ENCODE peak calls at places on chromosomes 2 and 18, in four cellular contexts. M is K562, S is PC-9, I is hepatocyte. Z is an unnamed sample.
A peak's percentile ranks its signal among the peaks of the same experiment; 100 is the strongest.

GRCh38 chr18:63346031-63346430 is 21.0 kb downstream of the KDSR start:
- DNase-seq in M (no peak), S (no peak), I (peak; percentile 19), Z (peak; percentile 64)

GRCh38 chr2:196677404-196677803 is 37.9 kb downstream of the CCDC150 start:
- DNase-seq in M (no peak), S (no peak), I (peak; percentile 59), Z (peak; percentile 49)

GRCh38 chr2:164897521-164898260 is 56.1 kb upstream of the COBLL1 start:
- DNase-seq in M (no peak), S (no peak), I (no peak), Z (no peak)

GRCh38 chr2:127097471-127097765 is 9.5 kb downstream of the BIN1 start:
- DNase-seq in M (no peak), S (no peak), I (no peak), Z (no peak)

GRCh38 chr2:164644036-164644700 is 22.9 kb upstream of the GRB14 start:
- DNase-seq in M (no peak), S (no peak), I (no peak), Z (no peak)

GRCh38 chr18:56910237-56910636 is 236.7 kb upstream of the BOD1L2 start:
- DNase-seq in M (no peak), S (no peak), I (no peak), Z (no peak)

GRCh38 chr18:23377669-23378469 is 75.2 kb upstream of the RIOK3 start:
- DNase-seq in M (peak; percentile 25), S (no peak), I (peak; percentile 75), Z (peak; percentile 92)

GRCh38 chr2:71544919-71545571 is 91.7 kb downstream of the DYSF start:
- DNase-seq in M (no peak), S (no peak), I (no peak), Z (no peak)

GRCh38 chr2:188146888-188147287 is 144.8 kb upstream of the GULP1 start:
- DNase-seq in M (no peak), S (no peak), I (no peak), Z (no peak)

GRCh38 chr2:36031476-36031875 is 324.1 kb upstream of the CRIM1 start:
- DNase-seq in M (no peak), S (no peak), I (no peak), Z (no peak)

GRCh38 chr2:238107525-238108422 is 7.6 kb downstream of the ESPNL start:
- DNase-seq in M (peak; percentile 30), S (peak; percentile 42), I (peak; percentile 7), Z (no peak)

GRCh38 chr18:2111456-2111855 is 459.8 kb downstream of the METTL4 start:
- DNase-seq in M (no peak), S (peak; percentile 35), I (no peak), Z (peak; percentile 20)

GRCh38 chr2:238243496-238244076 is 3.7 kb upstream of the HES6 start:
- DNase-seq in M (no peak), S (no peak), I (no peak), Z (no peak)

GRCh38 chr2:193527146-193527545 is 1332.4 kb upstream of the TMEFF2 start:
- DNase-seq in M (no peak), S (no peak), I (no peak), Z (no peak)

GRCh38 chr2:168145011-168145410 is 102.4 kb downstream of the STK39 start:
- DNase-seq in M (no peak), S (no peak), I (no peak), Z (no peak)

GRCh38 chr18:79485788-79486355 is 90.1 kb downstream of the NFATC1 start:
- DNase-seq in M (no peak), S (no peak), I (peak; percentile 55), Z (peak; percentile 95)

DNA sequence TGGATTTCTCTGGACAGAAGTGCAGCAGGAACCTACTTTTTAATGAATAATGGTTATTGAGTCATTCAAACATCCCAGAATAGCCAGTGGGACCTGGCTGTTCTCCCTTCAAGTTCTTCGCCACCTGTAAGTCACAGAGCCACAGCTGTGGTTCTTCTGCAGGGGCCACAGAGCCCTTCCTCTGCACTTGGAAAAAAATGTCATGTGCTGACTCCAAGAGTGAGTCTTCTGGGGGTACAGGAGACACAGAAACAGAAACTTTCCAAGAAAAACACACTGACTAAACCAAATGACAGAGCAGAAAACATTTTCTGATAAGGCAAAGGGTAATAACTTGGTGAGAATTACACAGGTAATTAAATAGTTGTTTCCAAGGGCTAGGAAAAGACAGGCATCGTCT is 68.7 kb upstream of the FN1 start:
- DNase-seq in M (peak; percentile 47), S (no peak), I (no peak), Z (peak; percentile 38)
- H3K4me2 ChIP-seq in M (peak overlapping the region; percentile 30), S (no peak overlapping the region), I (peak overlapping the region; percentile 51), Z (peak overlapping the region; percentile 68)

GRCh38 chr2:151810506-151810905 is 17.7 kb downstream of the ARL5A start:
- DNase-seq in M (no peak), S (no peak), I (peak; percentile 10), Z (no peak)

GRCh38 chr2:151805961-151806360 is 22.3 kb downstream of the ARL5A start:
- DNase-seq in M (no peak), S (no peak), I (no peak), Z (no peak)

GRCh38 chr2:151808258-151809072 is 19.8 kb downstream of the ARL5A start:
- DNase-seq in M (no peak), S (no peak), I (no peak), Z (peak; percentile 66)

GRCh38 chr2:151805343-151805742 is 22.9 kb downstream of the ARL5A start:
- DNase-seq in M (no peak), S (no peak), I (no peak), Z (no peak)

GRCh38 chr2:151809073-151809383 is 19.2 kb downstream of the ARL5A start:
- DNase-seq in M (no peak), S (no peak), I (no peak), Z (no peak)
- H3K36me3 ChIP-seq in M (peaks cover 81% of the 10 kb centered on the region), S (peaks cover 5% of the 10 kb centered on the region), I (no peaks in the 10 kb centered on the region), Z (peaks cover 31% of the 10 kb centered on the region)

GRCh38 chr2:95207111-95207961 is at the start of gene ZNF892:
- DNase-seq in M (peak; percentile 81), S (peak; percentile 94), I (peak; percentile 95), Z (peak; percentile 94)
- H3K4me2 ChIP-seq in M (peak within 1 kb of the TSS; percentile 78), S (peak within 1 kb of the TSS; percentile 84), I (peak within 1 kb of the TSS; percentile 82), Z (peak within 1 kb of the TSS; percentile 72)

GRCh38 chr18:9941108-9941507 is 27.3 kb downstream of the VAPA start:
- DNase-seq in M (no peak), S (no peak), I (no peak), Z (no peak)
- H3K36me3 ChIP-seq in M (peaks cover 97% of the 10 kb centered on the region), S (peaks cover 61% of the 10 kb centered on the region), I (no peaks in the 10 kb centered on the region), Z (peaks cover 72% of the 10 kb centered on the region)

GRCh38 chr2:64516651-64517510 is 7.2 kb upstream of the AFTPH start:
- DNase-seq in M (no peak), S (no peak), I (no peak), Z (no peak)
- H3K4me2 ChIP-seq in M (no peak overlapping the region), S (peak overlapping the region; percentile 54), I (no peak overlapping the region), Z (no peak overlapping the region)